ENCODE peak calls at places on chromosome 5, in eight cellular contexts. W, E, U, T, A, N, J and F are unnamed samples.

GRCh38 chr5:111385970-111386831 is 126.1 kb downstream of the STARD4 start:
- DNase-seq in W (no peak), E (no peak), U (no peak), T (no peak), A (peak), N (no peak), J (no peak), F (no peak)

GRCh38 chr5:110880413-110880812 is 141.6 kb downstream of the SLC25A46 start:
- DNase-seq in W (no peak), E (no peak), U (peak), T (no peak), A (peak), N (no peak), J (no peak), F (no peak)

GRCh38 chr5:177099422-177100093 is 12.8 kb downstream of the FGFR4 start:
- DNase-seq in W (no peak), E (no peak), U (no peak), T (no peak), A (no peak), N (no peak), J (no peak), F (no peak)

GRCh38 chr5:96433066-96433447 is at the start of gene PCSK1:
- DNase-seq in W (peak), E (no peak), U (no peak), T (no peak), A (no peak), N (no peak), J (peak), F (no peak)

GRCh38 chr5:53023969-53024368 is 34.8 kb downstream of the ITGA2 start:
- DNase-seq in W (no peak), E (no peak), U (peak), T (no peak), A (no peak), N (no peak), J (no peak), F (no peak)

GRCh38 chr5:170357853-170358497 is 31.2 kb downstream of the KCNMB1 start:
- DNase-seq in W (peak), E (no peak), U (no peak), T (peak), A (peak), N (peak), J (no peak), F (peak)

GRCh38 chr5:139670369-139671095 is 22.4 kb downstream of the CXXC5 start:
- DNase-seq in W (no peak), E (peak), U (no peak), T (no peak), A (peak), N (peak), J (no peak), F (no peak)

GRCh38 chr5:132008961-132009680 is 2.3 kb downstream of the ACSL6 start:
- DNase-seq in W (peak), E (no peak), U (no peak), T (no peak), A (peak), N (no peak), J (no peak), F (no peak)

GRCh38 chr5:143177263-143177994 is 226.1 kb downstream of the NR3C1 start:
- DNase-seq in W (peak), E (peak), U (peak), T (no peak), A (peak), N (no peak), J (no peak), F (peak)

GRCh38 chr5:107442452-107442851 is 228.3 kb downstream of the EFNA5 start:
- DNase-seq in W (no peak), E (no peak), U (no peak), T (no peak), A (no peak), N (no peak), J (no peak), F (no peak)

GRCh38 chr5:180136661-180137381 is 65.3 kb upstream of the RNF130 start:
- DNase-seq in W (peak), E (no peak), U (no peak), T (no peak), A (peak), N (no peak), J (peak), F (peak)

GRCh38 chr5:57779383-57780223 is 297.0 kb upstream of the ACTBL2 start:
- DNase-seq in W (peak), E (peak), U (peak), T (peak), A (no peak), N (no peak), J (peak), F (no peak)

GRCh38 chr5:126341906-126342625 is 81.1 kb upstream of the GRAMD2B start:
- DNase-seq in W (no peak), E (no peak), U (no peak), T (no peak), A (no peak), N (no peak), J (no peak), F (no peak)

GRCh38 chr5:17132444-17133083 is 84.9 kb upstream of the BASP1 start:
- DNase-seq in W (no peak), E (peak), U (peak), T (no peak), A (no peak), N (peak), J (no peak), F (no peak)

GRCh38 chr5:156128026-156128425 is 198.9 kb upstream of the SGCD start:
- DNase-seq in W (no peak), E (no peak), U (no peak), T (no peak), A (no peak), N (no peak), J (no peak), F (no peak)

GRCh38 chr5:93723005-93723404 is 18.4 kb downstream of the POU5F2 start:
- DNase-seq in W (no peak), E (no peak), U (no peak), T (no peak), A (no peak), N (no peak), J (no peak), F (no peak)

GRCh38 chr5:64690417-64691151 is at the start of gene SHISAL2B:
- DNase-seq in W (peak), E (peak), U (no peak), T (no peak), A (no peak), N (peak), J (peak), F (peak)

GRCh38 chr5:119373449-119373858 is 17.6 kb downstream of the TNFAIP8 start:
- DNase-seq in W (no peak), E (no peak), U (no peak), T (no peak), A (no peak), N (no peak), J (no peak), F (no peak)

GRCh38 chr5:151298465-151298864 is 5.1 kb downstream of the SLC36A3 start:
- DNase-seq in W (no peak), E (no peak), U (no peak), T (no peak), A (no peak), N (no peak), J (no peak), F (no peak)

GRCh38 chr5:72386639-72387038 is 66.5 kb downstream of the PTCD2 start:
- DNase-seq in W (no peak), E (no peak), U (no peak), T (no peak), A (no peak), N (no peak), J (no peak), F (no peak)

GRCh38 chr5:178163772-178164735 is 10.4 kb upstream of the NHP2 start:
- DNase-seq in W (peak), E (peak), U (peak), T (peak), A (peak), N (peak), J (peak), F (peak)

GRCh38 chr5:127826011-127826410 is 122.8 kb downstream of the CCDC192 start:
- DNase-seq in W (no peak), E (no peak), U (no peak), T (no peak), A (no peak), N (no peak), J (no peak), F (no peak)

GRCh38 chr5:178234753-178235599 is 2.4 kb upstream of the PHYKPL start:
- DNase-seq in W (peak), E (peak), U (peak), T (peak), A (peak), N (peak), J (peak), F (peak)

GRCh38 chr5:64147849-64148441 is 17.7 kb upstream of the RNF180 start:
- DNase-seq in W (peak), E (peak), U (no peak), T (peak), A (peak), N (no peak), J (peak), F (peak)

GRCh38 chr5:35853652-35854051 is 3.0 kb upstream of the IL7R start:
- DNase-seq in W (no peak), E (no peak), U (no peak), T (no peak), A (no peak), N (no peak), J (no peak), F (peak)

GRCh38 chr5:102865171-102865509 is 110.0 kb downstream of the PAM start:
- DNase-seq in W (no peak), E (no peak), U (no peak), T (no peak), A (no peak), N (no peak), J (no peak), F (no peak)

GRCh38 chr5:149745-150450 is 41.4 kb upstream of the LRRC14B start:
- DNase-seq in W (no peak), E (no peak), U (peak), T (no peak), A (no peak), N (no peak), J (no peak), F (no peak)